ENCODE peak calls at places on chromosomes 4 and X, in nine cellular contexts. One of them, this sample, is unnamed.

GRCh38 chr4:47551682-47552081 is 66.6 kb downstream of the ATP10D start:
- DNase-seq in right lobe of liver: no peak
- DNase-seq in AG08396: peak
- DNase-seq in stimulated activated CD4-positive, alpha-beta T cell treated with anti-CD3 and anti-CD28 coated beads, Interleukin-1b, Interleukin-23, amount 100 ng/mL, for 48 hours: no peak
- DNase-seq in neural progenitor cell: no peak
- DNase-seq in NCI-H2227 treated with DMSO at 0.1 percent for 48 hours: no peak
- DNase-seq in activated CD4-positive, CD25-positive, alpha-beta regulatory T cell: no peak
- DNase-seq in NCI-H446 treated with DMSO at 0.1 percent for 48 hours: no peak
- DNase-seq in psoas muscle: no peak
- DNase-seq in this sample: no peak

GRCh38 chr4:68630371-68630770 is 40.1 kb downstream of the UGT2B15 start:
- DNase-seq in right lobe of liver: no peak
- DNase-seq in AG08396: no peak
- DNase-seq in stimulated activated CD4-positive, alpha-beta T cell treated with anti-CD3 and anti-CD28 coated beads, Interleukin-1b, Interleukin-23, amount 100 ng/mL, for 48 hours: no peak
- DNase-seq in neural progenitor cell: no peak
- DNase-seq in NCI-H2227 treated with DMSO at 0.1 percent for 48 hours: no peak
- DNase-seq in activated CD4-positive, CD25-positive, alpha-beta regulatory T cell: no peak
- DNase-seq in NCI-H446 treated with DMSO at 0.1 percent for 48 hours: no peak
- DNase-seq in psoas muscle: no peak
- DNase-seq in this sample: no peak

GRCh38 chr4:53908661-53909078 is 155.7 kb downstream of the CHIC2 start:
- DNase-seq in right lobe of liver: no peak
- DNase-seq in AG08396: peak
- DNase-seq in stimulated activated CD4-positive, alpha-beta T cell treated with anti-CD3 and anti-CD28 coated beads, Interleukin-1b, Interleukin-23, amount 100 ng/mL, for 48 hours: no peak
- DNase-seq in neural progenitor cell: peak
- DNase-seq in NCI-H2227 treated with DMSO at 0.1 percent for 48 hours: peak
- DNase-seq in activated CD4-positive, CD25-positive, alpha-beta regulatory T cell: no peak
- DNase-seq in NCI-H446 treated with DMSO at 0.1 percent for 48 hours: no peak
- DNase-seq in psoas muscle: no peak
- DNase-seq in this sample: peak

GRCh38 chr4:832536-832935 is 6.6 kb upstream of the CPLX1 start:
- DNase-seq in right lobe of liver: no peak
- DNase-seq in AG08396: no peak
- DNase-seq in stimulated activated CD4-positive, alpha-beta T cell treated with anti-CD3 and anti-CD28 coated beads, Interleukin-1b, Interleukin-23, amount 100 ng/mL, for 48 hours: no peak
- DNase-seq in neural progenitor cell: no peak
- DNase-seq in NCI-H2227 treated with DMSO at 0.1 percent for 48 hours: no peak
- DNase-seq in activated CD4-positive, CD25-positive, alpha-beta regulatory T cell: no peak
- DNase-seq in NCI-H446 treated with DMSO at 0.1 percent for 48 hours: no peak
- DNase-seq in psoas muscle: no peak
- DNase-seq in this sample: no peak

GRCh38 chr4:64935469-64936001 is 526.3 kb upstream of the TECRL start:
- DNase-seq in right lobe of liver: no peak
- DNase-seq in AG08396: no peak
- DNase-seq in stimulated activated CD4-positive, alpha-beta T cell treated with anti-CD3 and anti-CD28 coated beads, Interleukin-1b, Interleukin-23, amount 100 ng/mL, for 48 hours: no peak
- DNase-seq in neural progenitor cell: no peak
- DNase-seq in NCI-H2227 treated with DMSO at 0.1 percent for 48 hours: no peak
- DNase-seq in activated CD4-positive, CD25-positive, alpha-beta regulatory T cell: no peak
- DNase-seq in NCI-H446 treated with DMSO at 0.1 percent for 48 hours: no peak
- DNase-seq in psoas muscle: no peak
- DNase-seq in this sample: no peak

GRCh38 chr4:7771056-7771455 is 168.6 kb downstream of the AFAP1 start:
- DNase-seq in right lobe of liver: no peak
- DNase-seq in AG08396: no peak
- DNase-seq in stimulated activated CD4-positive, alpha-beta T cell treated with anti-CD3 and anti-CD28 coated beads, Interleukin-1b, Interleukin-23, amount 100 ng/mL, for 48 hours: peak
- DNase-seq in neural progenitor cell: no peak
- DNase-seq in NCI-H2227 treated with DMSO at 0.1 percent for 48 hours: no peak
- DNase-seq in activated CD4-positive, CD25-positive, alpha-beta regulatory T cell: no peak
- DNase-seq in NCI-H446 treated with DMSO at 0.1 percent for 48 hours: no peak
- DNase-seq in psoas muscle: no peak
- DNase-seq in this sample: no peak

GRCh38 chr4:61299316-61299715 is 99.2 kb downstream of the ADGRL3 start:
- DNase-seq in right lobe of liver: no peak
- DNase-seq in AG08396: no peak
- DNase-seq in stimulated activated CD4-positive, alpha-beta T cell treated with anti-CD3 and anti-CD28 coated beads, Interleukin-1b, Interleukin-23, amount 100 ng/mL, for 48 hours: no peak
- DNase-seq in neural progenitor cell: no peak
- DNase-seq in NCI-H2227 treated with DMSO at 0.1 percent for 48 hours: no peak
- DNase-seq in activated CD4-positive, CD25-positive, alpha-beta regulatory T cell: no peak
- DNase-seq in NCI-H446 treated with DMSO at 0.1 percent for 48 hours: no peak
- DNase-seq in psoas muscle: no peak
- DNase-seq in this sample: no peak

GRCh38 chr4:23789765-23790164 is 100.1 kb downstream of the PPARGC1A start:
- DNase-seq in right lobe of liver: peak
- DNase-seq in AG08396: peak
- DNase-seq in stimulated activated CD4-positive, alpha-beta T cell treated with anti-CD3 and anti-CD28 coated beads, Interleukin-1b, Interleukin-23, amount 100 ng/mL, for 48 hours: no peak
- DNase-seq in neural progenitor cell: no peak
- DNase-seq in NCI-H2227 treated with DMSO at 0.1 percent for 48 hours: no peak
- DNase-seq in activated CD4-positive, CD25-positive, alpha-beta regulatory T cell: no peak
- DNase-seq in NCI-H446 treated with DMSO at 0.1 percent for 48 hours: no peak
- DNase-seq in psoas muscle: peak
- DNase-seq in this sample: peak

GRCh38 chrX:105458846-105459245 is 238.4 kb upstream of the TEX13A start:
- DNase-seq in right lobe of liver: no peak
- DNase-seq in AG08396: no peak
- DNase-seq in stimulated activated CD4-positive, alpha-beta T cell treated with anti-CD3 and anti-CD28 coated beads, Interleukin-1b, Interleukin-23, amount 100 ng/mL, for 48 hours: no peak
- DNase-seq in neural progenitor cell: no peak
- DNase-seq in NCI-H2227 treated with DMSO at 0.1 percent for 48 hours: no peak
- DNase-seq in activated CD4-positive, CD25-positive, alpha-beta regulatory T cell: no peak
- DNase-seq in NCI-H446 treated with DMSO at 0.1 percent for 48 hours: no peak
- DNase-seq in psoas muscle: no peak
- DNase-seq in this sample: no peak

GRCh38 chr4:3700736-3701135 is 65.4 kb upstream of the ADRA2C start:
- DNase-seq in right lobe of liver: no peak
- DNase-seq in AG08396: no peak
- DNase-seq in stimulated activated CD4-positive, alpha-beta T cell treated with anti-CD3 and anti-CD28 coated beads, Interleukin-1b, Interleukin-23, amount 100 ng/mL, for 48 hours: no peak
- DNase-seq in neural progenitor cell: no peak
- DNase-seq in NCI-H2227 treated with DMSO at 0.1 percent for 48 hours: no peak
- DNase-seq in activated CD4-positive, CD25-positive, alpha-beta regulatory T cell: no peak
- DNase-seq in NCI-H446 treated with DMSO at 0.1 percent for 48 hours: no peak
- DNase-seq in psoas muscle: no peak
- DNase-seq in this sample: no peak

GRCh38 chrX:152070186-152070585 is 68.2 kb downstream of the MAGEA10 start:
- DNase-seq in right lobe of liver: no peak
- DNase-seq in AG08396: no peak
- DNase-seq in stimulated activated CD4-positive, alpha-beta T cell treated with anti-CD3 and anti-CD28 coated beads, Interleukin-1b, Interleukin-23, amount 100 ng/mL, for 48 hours: no peak
- DNase-seq in neural progenitor cell: no peak
- DNase-seq in NCI-H2227 treated with DMSO at 0.1 percent for 48 hours: no peak
- DNase-seq in activated CD4-positive, CD25-positive, alpha-beta regulatory T cell: no peak
- DNase-seq in NCI-H446 treated with DMSO at 0.1 percent for 48 hours: no peak
- DNase-seq in psoas muscle: no peak
- DNase-seq in this sample: no peak

GRCh38 chr4:8522160-8523120 is 57.8 kb upstream of the GPR78 start:
- DNase-seq in right lobe of liver: no peak
- DNase-seq in AG08396: no peak
- DNase-seq in stimulated activated CD4-positive, alpha-beta T cell treated with anti-CD3 and anti-CD28 coated beads, Interleukin-1b, Interleukin-23, amount 100 ng/mL, for 48 hours: no peak
- DNase-seq in neural progenitor cell: no peak
- DNase-seq in NCI-H2227 treated with DMSO at 0.1 percent for 48 hours: no peak
- DNase-seq in activated CD4-positive, CD25-positive, alpha-beta regulatory T cell: no peak
- DNase-seq in NCI-H446 treated with DMSO at 0.1 percent for 48 hours: no peak
- DNase-seq in psoas muscle: no peak
- DNase-seq in this sample: no peak

GRCh38 chr4:7390906-7391636 is 43.7 kb downstream of the PSAPL1 start:
- DNase-seq in right lobe of liver: no peak
- DNase-seq in AG08396: no peak
- DNase-seq in stimulated activated CD4-positive, alpha-beta T cell treated with anti-CD3 and anti-CD28 coated beads, Interleukin-1b, Interleukin-23, amount 100 ng/mL, for 48 hours: no peak
- DNase-seq in neural progenitor cell: no peak
- DNase-seq in NCI-H2227 treated with DMSO at 0.1 percent for 48 hours: no peak
- DNase-seq in activated CD4-positive, CD25-positive, alpha-beta regulatory T cell: no peak
- DNase-seq in NCI-H446 treated with DMSO at 0.1 percent for 48 hours: no peak
- DNase-seq in psoas muscle: no peak
- DNase-seq in this sample: no peak

GRCh38 chr4:152981278-152981677 is 45.2 kb downstream of the FHDC1 start:
- DNase-seq in right lobe of liver: no peak
- DNase-seq in AG08396: no peak
- DNase-seq in stimulated activated CD4-positive, alpha-beta T cell treated with anti-CD3 and anti-CD28 coated beads, Interleukin-1b, Interleukin-23, amount 100 ng/mL, for 48 hours: no peak
- DNase-seq in neural progenitor cell: no peak
- DNase-seq in NCI-H2227 treated with DMSO at 0.1 percent for 48 hours: no peak
- DNase-seq in activated CD4-positive, CD25-positive, alpha-beta regulatory T cell: no peak
- DNase-seq in NCI-H446 treated with DMSO at 0.1 percent for 48 hours: no peak
- DNase-seq in psoas muscle: no peak
- DNase-seq in this sample: no peak

GRCh38 chr4:1249148-1249730 is 309 bp upstream of the CTBP1 start:
- DNase-seq in right lobe of liver: peak
- DNase-seq in AG08396: peak
- DNase-seq in stimulated activated CD4-positive, alpha-beta T cell treated with anti-CD3 and anti-CD28 coated beads, Interleukin-1b, Interleukin-23, amount 100 ng/mL, for 48 hours: peak
- DNase-seq in neural progenitor cell: peak
- DNase-seq in NCI-H2227 treated with DMSO at 0.1 percent for 48 hours: peak
- DNase-seq in activated CD4-positive, CD25-positive, alpha-beta regulatory T cell: peak
- DNase-seq in NCI-H446 treated with DMSO at 0.1 percent for 48 hours: peak
- DNase-seq in psoas muscle: peak
- DNase-seq in this sample: peak

GRCh38 chrX:135505356-135505755 is 15.1 kb upstream of the INTS6L start:
- DNase-seq in right lobe of liver: no peak
- DNase-seq in AG08396: no peak
- DNase-seq in stimulated activated CD4-positive, alpha-beta T cell treated with anti-CD3 and anti-CD28 coated beads, Interleukin-1b, Interleukin-23, amount 100 ng/mL, for 48 hours: no peak
- DNase-seq in neural progenitor cell: no peak
- DNase-seq in NCI-H2227 treated with DMSO at 0.1 percent for 48 hours: no peak
- DNase-seq in activated CD4-positive, CD25-positive, alpha-beta regulatory T cell: no peak
- DNase-seq in NCI-H446 treated with DMSO at 0.1 percent for 48 hours: no peak
- DNase-seq in psoas muscle: no peak
- DNase-seq in this sample: no peak

GRCh38 chrX:133384454-133384853 is 30.8 kb downstream of the GPC4 start:
- DNase-seq in right lobe of liver: no peak
- DNase-seq in AG08396: no peak
- DNase-seq in stimulated activated CD4-positive, alpha-beta T cell treated with anti-CD3 and anti-CD28 coated beads, Interleukin-1b, Interleukin-23, amount 100 ng/mL, for 48 hours: no peak
- DNase-seq in neural progenitor cell: no peak
- DNase-seq in NCI-H2227 treated with DMSO at 0.1 percent for 48 hours: no peak
- DNase-seq in activated CD4-positive, CD25-positive, alpha-beta regulatory T cell: no peak
- DNase-seq in NCI-H446 treated with DMSO at 0.1 percent for 48 hours: no peak
- DNase-seq in psoas muscle: no peak
- DNase-seq in this sample: no peak

GRCh38 chr4:184816962-184817361 is 8.8 kb downstream of the ACSL1 start:
- DNase-seq in right lobe of liver: no peak
- DNase-seq in AG08396: no peak
- DNase-seq in stimulated activated CD4-positive, alpha-beta T cell treated with anti-CD3 and anti-CD28 coated beads, Interleukin-1b, Interleukin-23, amount 100 ng/mL, for 48 hours: no peak
- DNase-seq in neural progenitor cell: no peak
- DNase-seq in NCI-H2227 treated with DMSO at 0.1 percent for 48 hours: no peak
- DNase-seq in activated CD4-positive, CD25-positive, alpha-beta regulatory T cell: no peak
- DNase-seq in NCI-H446 treated with DMSO at 0.1 percent for 48 hours: no peak
- DNase-seq in psoas muscle: no peak
- DNase-seq in this sample: no peak

GRCh38 chr4:62260256-62260655 is 1060.1 kb downstream of the ADGRL3 start:
- DNase-seq in right lobe of liver: no peak
- DNase-seq in AG08396: no peak
- DNase-seq in stimulated activated CD4-positive, alpha-beta T cell treated with anti-CD3 and anti-CD28 coated beads, Interleukin-1b, Interleukin-23, amount 100 ng/mL, for 48 hours: no peak
- DNase-seq in neural progenitor cell: no peak
- DNase-seq in NCI-H2227 treated with DMSO at 0.1 percent for 48 hours: no peak
- DNase-seq in activated CD4-positive, CD25-positive, alpha-beta regulatory T cell: no peak
- DNase-seq in NCI-H446 treated with DMSO at 0.1 percent for 48 hours: no peak
- DNase-seq in psoas muscle: no peak
- DNase-seq in this sample: no peak

GRCh38 chr4:77819409-77819835 is 254 bp upstream of the CNOT6L start:
- DNase-seq in right lobe of liver: peak
- DNase-seq in AG08396: peak
- DNase-seq in stimulated activated CD4-positive, alpha-beta T cell treated with anti-CD3 and anti-CD28 coated beads, Interleukin-1b, Interleukin-23, amount 100 ng/mL, for 48 hours: peak
- DNase-seq in neural progenitor cell: no peak
- DNase-seq in NCI-H2227 treated with DMSO at 0.1 percent for 48 hours: no peak
- DNase-seq in activated CD4-positive, CD25-positive, alpha-beta regulatory T cell: no peak
- DNase-seq in NCI-H446 treated with DMSO at 0.1 percent for 48 hours: no peak
- DNase-seq in psoas muscle: no peak
- DNase-seq in this sample: peak

GRCh38 chrX:48530736-48531135 is 8.8 kb upstream of the TBC1D25 start:
- DNase-seq in right lobe of liver: no peak
- DNase-seq in AG08396: no peak
- DNase-seq in stimulated activated CD4-positive, alpha-beta T cell treated with anti-CD3 and anti-CD28 coated beads, Interleukin-1b, Interleukin-23, amount 100 ng/mL, for 48 hours: no peak
- DNase-seq in neural progenitor cell: no peak
- DNase-seq in NCI-H2227 treated with DMSO at 0.1 percent for 48 hours: no peak
- DNase-seq in activated CD4-positive, CD25-positive, alpha-beta regulatory T cell: no peak
- DNase-seq in NCI-H446 treated with DMSO at 0.1 percent for 48 hours: no peak
- DNase-seq in psoas muscle: no peak
- DNase-seq in this sample: no peak

GRCh38 chr4:81504685-81505598 is 33.2 kb upstream of the RASGEF1B start:
- DNase-seq in right lobe of liver: peak
- DNase-seq in AG08396: no peak
- DNase-seq in stimulated activated CD4-positive, alpha-beta T cell treated with anti-CD3 and anti-CD28 coated beads, Interleukin-1b, Interleukin-23, amount 100 ng/mL, for 48 hours: peak
- DNase-seq in neural progenitor cell: no peak
- DNase-seq in NCI-H2227 treated with DMSO at 0.1 percent for 48 hours: no peak
- DNase-seq in activated CD4-positive, CD25-positive, alpha-beta regulatory T cell: peak
- DNase-seq in NCI-H446 treated with DMSO at 0.1 percent for 48 hours: no peak
- DNase-seq in psoas muscle: peak
- DNase-seq in this sample: peak

GRCh38 chr4:92304073-92304472 is 307 bp downstream of the GRID2 start:
- DNase-seq in right lobe of liver: no peak
- DNase-seq in AG08396: peak
- DNase-seq in stimulated activated CD4-positive, alpha-beta T cell treated with anti-CD3 and anti-CD28 coated beads, Interleukin-1b, Interleukin-23, amount 100 ng/mL, for 48 hours: no peak
- DNase-seq in neural progenitor cell: peak
- DNase-seq in NCI-H2227 treated with DMSO at 0.1 percent for 48 hours: no peak
- DNase-seq in activated CD4-positive, CD25-positive, alpha-beta regulatory T cell: no peak
- DNase-seq in NCI-H446 treated with DMSO at 0.1 percent for 48 hours: peak
- DNase-seq in psoas muscle: no peak
- DNase-seq in this sample: no peak

GRCh38 chr4:76554630-76555029 is 119.6 kb downstream of the SHROOM3 start:
- DNase-seq in right lobe of liver: no peak
- DNase-seq in AG08396: no peak
- DNase-seq in stimulated activated CD4-positive, alpha-beta T cell treated with anti-CD3 and anti-CD28 coated beads, Interleukin-1b, Interleukin-23, amount 100 ng/mL, for 48 hours: no peak
- DNase-seq in neural progenitor cell: no peak
- DNase-seq in NCI-H2227 treated with DMSO at 0.1 percent for 48 hours: no peak
- DNase-seq in activated CD4-positive, CD25-positive, alpha-beta regulatory T cell: no peak
- DNase-seq in NCI-H446 treated with DMSO at 0.1 percent for 48 hours: no peak
- DNase-seq in psoas muscle: no peak
- DNase-seq in this sample: no peak

GRCh38 chr4:4524364-4524763 is 17.5 kb downstream of the STX18 start:
- DNase-seq in right lobe of liver: no peak
- DNase-seq in AG08396: peak
- DNase-seq in stimulated activated CD4-positive, alpha-beta T cell treated with anti-CD3 and anti-CD28 coated beads, Interleukin-1b, Interleukin-23, amount 100 ng/mL, for 48 hours: peak
- DNase-seq in neural progenitor cell: peak
- DNase-seq in NCI-H2227 treated with DMSO at 0.1 percent for 48 hours: no peak
- DNase-seq in activated CD4-positive, CD25-positive, alpha-beta regulatory T cell: no peak
- DNase-seq in NCI-H446 treated with DMSO at 0.1 percent for 48 hours: no peak
- DNase-seq in psoas muscle: no peak
- DNase-seq in this sample: peak

GRCh38 chr4:5711479-5712184 is 631 bp downstream of the EVC start:
- DNase-seq in right lobe of liver: no peak
- DNase-seq in AG08396: peak
- DNase-seq in stimulated activated CD4-positive, alpha-beta T cell treated with anti-CD3 and anti-CD28 coated beads, Interleukin-1b, Interleukin-23, amount 100 ng/mL, for 48 hours: no peak
- DNase-seq in neural progenitor cell: no peak
- DNase-seq in NCI-H2227 treated with DMSO at 0.1 percent for 48 hours: no peak
- DNase-seq in activated CD4-positive, CD25-positive, alpha-beta regulatory T cell: no peak
- DNase-seq in NCI-H446 treated with DMSO at 0.1 percent for 48 hours: no peak
- DNase-seq in psoas muscle: peak
- DNase-seq in this sample: peak

GRCh38 chr4:183626168-183626567 is 32.8 kb downstream of the RWDD4 start:
- DNase-seq in right lobe of liver: no peak
- DNase-seq in AG08396: no peak
- DNase-seq in stimulated activated CD4-positive, alpha-beta T cell treated with anti-CD3 and anti-CD28 coated beads, Interleukin-1b, Interleukin-23, amount 100 ng/mL, for 48 hours: no peak
- DNase-seq in neural progenitor cell: no peak
- DNase-seq in NCI-H2227 treated with DMSO at 0.1 percent for 48 hours: no peak
- DNase-seq in activated CD4-positive, CD25-positive, alpha-beta regulatory T cell: no peak
- DNase-seq in NCI-H446 treated with DMSO at 0.1 percent for 48 hours: no peak
- DNase-seq in psoas muscle: no peak
- DNase-seq in this sample: no peak

GRCh38 chrX:149825424-149825823 is 43.7 kb downstream of the MAGEA9 start:
- DNase-seq in right lobe of liver: peak
- DNase-seq in AG08396: no peak
- DNase-seq in stimulated activated CD4-positive, alpha-beta T cell treated with anti-CD3 and anti-CD28 coated beads, Interleukin-1b, Interleukin-23, amount 100 ng/mL, for 48 hours: peak
- DNase-seq in neural progenitor cell: peak
- DNase-seq in NCI-H2227 treated with DMSO at 0.1 percent for 48 hours: no peak
- DNase-seq in activated CD4-positive, CD25-positive, alpha-beta regulatory T cell: no peak
- DNase-seq in NCI-H446 treated with DMSO at 0.1 percent for 48 hours: no peak
- DNase-seq in psoas muscle: no peak
- DNase-seq in this sample: peak

GRCh38 chr4:140052050-140052449 is 101.9 kb downstream of the MAML3 start:
- DNase-seq in right lobe of liver: peak
- DNase-seq in AG08396: no peak
- DNase-seq in stimulated activated CD4-positive, alpha-beta T cell treated with anti-CD3 and anti-CD28 coated beads, Interleukin-1b, Interleukin-23, amount 100 ng/mL, for 48 hours: peak
- DNase-seq in neural progenitor cell: peak
- DNase-seq in NCI-H2227 treated with DMSO at 0.1 percent for 48 hours: peak
- DNase-seq in activated CD4-positive, CD25-positive, alpha-beta regulatory T cell: no peak
- DNase-seq in NCI-H446 treated with DMSO at 0.1 percent for 48 hours: no peak
- DNase-seq in psoas muscle: peak
- DNase-seq in this sample: peak

GRCh38 chrX:24202465-24203031 is 53.0 kb downstream of the ZFX start:
- DNase-seq in right lobe of liver: no peak
- DNase-seq in AG08396: no peak
- DNase-seq in stimulated activated CD4-positive, alpha-beta T cell treated with anti-CD3 and anti-CD28 coated beads, Interleukin-1b, Interleukin-23, amount 100 ng/mL, for 48 hours: no peak
- DNase-seq in neural progenitor cell: no peak
- DNase-seq in NCI-H2227 treated with DMSO at 0.1 percent for 48 hours: no peak
- DNase-seq in activated CD4-positive, CD25-positive, alpha-beta regulatory T cell: no peak
- DNase-seq in NCI-H446 treated with DMSO at 0.1 percent for 48 hours: no peak
- DNase-seq in psoas muscle: no peak
- DNase-seq in this sample: no peak

GRCh38 chr4:16641971-16642370 is 256.5 kb downstream of the LDB2 start:
- DNase-seq in right lobe of liver: no peak
- DNase-seq in AG08396: no peak
- DNase-seq in stimulated activated CD4-positive, alpha-beta T cell treated with anti-CD3 and anti-CD28 coated beads, Interleukin-1b, Interleukin-23, amount 100 ng/mL, for 48 hours: no peak
- DNase-seq in neural progenitor cell: no peak
- DNase-seq in NCI-H2227 treated with DMSO at 0.1 percent for 48 hours: no peak
- DNase-seq in activated CD4-positive, CD25-positive, alpha-beta regulatory T cell: no peak
- DNase-seq in NCI-H446 treated with DMSO at 0.1 percent for 48 hours: no peak
- DNase-seq in psoas muscle: no peak
- DNase-seq in this sample: no peak

This sample was measured in lung microvascular endothelial cell.